ENCODE peak calls at places on chromosomes 4 and X, in seven cellular contexts. One of them, this sample, is unnamed.

GRCh38 chr4:158809611-158810486 is 41.0 kb downstream of the FNIP2 start:
- DNase-seq in cerebellum: no peak
- DNase-seq in astrocyte: peak
- DNase-seq in HT1080: peak
- DNase-seq in NCI-H146: no peak
- DNase-seq in mucosa of descending colon: peak
- DNase-seq in stromal cell of bone marrow: peak
- DNase-seq in this sample: no peak

GRCh38 chr4:169619518-169619957 is 840 bp upstream of the CLCN3 start:
- DNase-seq in cerebellum: peak
- DNase-seq in astrocyte: peak
- DNase-seq in HT1080: peak
- DNase-seq in NCI-H146: peak
- DNase-seq in mucosa of descending colon: peak
- DNase-seq in stromal cell of bone marrow: no peak
- DNase-seq in this sample: no peak

GRCh38 chrX:40646489-40647306 is 663 bp downstream of the CXorf38 start:
- DNase-seq in cerebellum: peak
- DNase-seq in astrocyte: no peak
- DNase-seq in HT1080: peak
- DNase-seq in NCI-H146: peak
- DNase-seq in mucosa of descending colon: peak
- DNase-seq in stromal cell of bone marrow: no peak
- DNase-seq in this sample: no peak

GRCh38 chrX:105458846-105459245 is 238.4 kb upstream of the TEX13A start:
- DNase-seq in cerebellum: no peak
- DNase-seq in astrocyte: no peak
- DNase-seq in HT1080: no peak
- DNase-seq in NCI-H146: no peak
- DNase-seq in mucosa of descending colon: no peak
- DNase-seq in stromal cell of bone marrow: no peak
- DNase-seq in this sample: no peak

GRCh38 chrX:48831136-48831908 is 4.1 kb downstream of the PCSK1N start:
- DNase-seq in cerebellum: no peak
- DNase-seq in astrocyte: no peak
- DNase-seq in HT1080: no peak
- DNase-seq in NCI-H146: no peak
- DNase-seq in mucosa of descending colon: no peak
- DNase-seq in stromal cell of bone marrow: no peak
- DNase-seq in this sample: no peak

GRCh38 chrX:56130436-56130835 is 101.7 kb upstream of the KLF8 start:
- DNase-seq in cerebellum: no peak
- DNase-seq in astrocyte: no peak
- DNase-seq in HT1080: no peak
- DNase-seq in NCI-H146: no peak
- DNase-seq in mucosa of descending colon: peak
- DNase-seq in stromal cell of bone marrow: no peak
- DNase-seq in this sample: no peak

GRCh38 chrX:426881-427280 is 40.2 kb upstream of the PPP2R3B start:
- DNase-seq in cerebellum: no peak
- DNase-seq in astrocyte: no peak
- DNase-seq in HT1080: no peak
- DNase-seq in NCI-H146: no peak
- DNase-seq in mucosa of descending colon: no peak
- DNase-seq in stromal cell of bone marrow: no peak
- DNase-seq in this sample: no peak

GRCh38 chrX:111854778-111855490 is 21.0 kb upstream of the TRPC5OS start:
- DNase-seq in cerebellum: no peak
- DNase-seq in astrocyte: no peak
- DNase-seq in HT1080: peak
- DNase-seq in NCI-H146: no peak
- DNase-seq in mucosa of descending colon: no peak
- DNase-seq in stromal cell of bone marrow: no peak
- DNase-seq in this sample: no peak

GRCh38 chr4:20137176-20137575 is 114.5 kb upstream of the SLIT2 start:
- DNase-seq in cerebellum: no peak
- DNase-seq in astrocyte: peak
- DNase-seq in HT1080: peak
- DNase-seq in NCI-H146: no peak
- DNase-seq in mucosa of descending colon: no peak
- DNase-seq in stromal cell of bone marrow: peak
- DNase-seq in this sample: no peak

GRCh38 chr4:98506462-98507132 is 151.8 kb downstream of the TSPAN5 start:
- DNase-seq in cerebellum: no peak
- DNase-seq in astrocyte: no peak
- DNase-seq in HT1080: no peak
- DNase-seq in NCI-H146: no peak
- DNase-seq in mucosa of descending colon: no peak
- DNase-seq in stromal cell of bone marrow: no peak
- DNase-seq in this sample: no peak

GRCh38 chr4:98260047-98260578 is 1.1 kb upstream of the RAP1GDS1 start:
- DNase-seq in cerebellum: peak
- DNase-seq in astrocyte: peak
- DNase-seq in HT1080: no peak
- DNase-seq in NCI-H146: peak
- DNase-seq in mucosa of descending colon: peak
- DNase-seq in stromal cell of bone marrow: peak
- DNase-seq in this sample: no peak

GRCh38 chr4:113064244-113064643 is 14.8 kb downstream of the ANK2 start:
- DNase-seq in cerebellum: no peak
- DNase-seq in astrocyte: no peak
- DNase-seq in HT1080: no peak
- DNase-seq in NCI-H146: peak
- DNase-seq in mucosa of descending colon: no peak
- DNase-seq in stromal cell of bone marrow: no peak
- DNase-seq in this sample: no peak

GRCh38 chrX:96846841-96847240 is 36.9 kb upstream of the RPA4 start:
- DNase-seq in cerebellum: no peak
- DNase-seq in astrocyte: no peak
- DNase-seq in HT1080: no peak
- DNase-seq in NCI-H146: no peak
- DNase-seq in mucosa of descending colon: no peak
- DNase-seq in stromal cell of bone marrow: no peak
- DNase-seq in this sample: no peak

GRCh38 chrX:110219920-110220319 is 98.0 kb downstream of the AMMECR1 start:
- DNase-seq in cerebellum: no peak
- DNase-seq in astrocyte: peak
- DNase-seq in HT1080: peak
- DNase-seq in NCI-H146: no peak
- DNase-seq in mucosa of descending colon: no peak
- DNase-seq in stromal cell of bone marrow: no peak
- DNase-seq in this sample: peak

GRCh38 chr4:41319553-41319952 is 62.8 kb downstream of the UCHL1 start:
- DNase-seq in cerebellum: no peak
- DNase-seq in astrocyte: peak
- DNase-seq in HT1080: peak
- DNase-seq in NCI-H146: no peak
- DNase-seq in mucosa of descending colon: no peak
- DNase-seq in stromal cell of bone marrow: no peak
- DNase-seq in this sample: no peak

GRCh38 chr4:82705881-82706280 is 92.7 kb downstream of the SCD5 start:
- DNase-seq in cerebellum: no peak
- DNase-seq in astrocyte: peak
- DNase-seq in HT1080: no peak
- DNase-seq in NCI-H146: no peak
- DNase-seq in mucosa of descending colon: no peak
- DNase-seq in stromal cell of bone marrow: no peak
- DNase-seq in this sample: no peak

GRCh38 chr4:109472343-109472761 is 38.7 kb downstream of the SEC24B start:
- DNase-seq in cerebellum: no peak
- DNase-seq in astrocyte: peak
- DNase-seq in HT1080: peak
- DNase-seq in NCI-H146: no peak
- DNase-seq in mucosa of descending colon: no peak
- DNase-seq in stromal cell of bone marrow: peak
- DNase-seq in this sample: no peak

GRCh38 chrX:153634832-153635231 is 12.2 kb upstream of the DUSP9 start:
- DNase-seq in cerebellum: no peak
- DNase-seq in astrocyte: no peak
- DNase-seq in HT1080: no peak
- DNase-seq in NCI-H146: no peak
- DNase-seq in mucosa of descending colon: no peak
- DNase-seq in stromal cell of bone marrow: no peak
- DNase-seq in this sample: no peak

GRCh38 chr4:7037425-7037824 is 5.7 kb upstream of the TADA2B start:
- DNase-seq in cerebellum: no peak
- DNase-seq in astrocyte: no peak
- DNase-seq in HT1080: no peak
- DNase-seq in NCI-H146: no peak
- DNase-seq in mucosa of descending colon: no peak
- DNase-seq in stromal cell of bone marrow: no peak
- DNase-seq in this sample: no peak

GRCh38 chrX:703466-704210 is 73.0 kb downstream of the SHOX start:
- DNase-seq in cerebellum: no peak
- DNase-seq in astrocyte: no peak
- DNase-seq in HT1080: no peak
- DNase-seq in NCI-H146: no peak
- DNase-seq in mucosa of descending colon: no peak
- DNase-seq in stromal cell of bone marrow: peak
- DNase-seq in this sample: no peak

GRCh38 chrX:31190221-31190975 is 118.6 kb upstream of the FTHL17 start:
- DNase-seq in cerebellum: no peak
- DNase-seq in astrocyte: no peak
- DNase-seq in HT1080: no peak
- DNase-seq in NCI-H146: no peak
- DNase-seq in mucosa of descending colon: no peak
- DNase-seq in stromal cell of bone marrow: no peak
- DNase-seq in this sample: no peak

GRCh38 chr4:10762541-10762940 is 78.0 kb upstream of the CLNK start:
- DNase-seq in cerebellum: no peak
- DNase-seq in astrocyte: peak
- DNase-seq in HT1080: peak
- DNase-seq in NCI-H146: peak
- DNase-seq in mucosa of descending colon: no peak
- DNase-seq in stromal cell of bone marrow: peak
- DNase-seq in this sample: peak

GRCh38 chr4:176883681-176884418 is 91.1 kb upstream of the VEGFC start:
- DNase-seq in cerebellum: no peak
- DNase-seq in astrocyte: peak
- DNase-seq in HT1080: peak
- DNase-seq in NCI-H146: no peak
- DNase-seq in mucosa of descending colon: no peak
- DNase-seq in stromal cell of bone marrow: peak
- DNase-seq in this sample: no peak

GRCh38 chr4:121252224-121252806 is 88.2 kb upstream of the TNIP3 start:
- DNase-seq in cerebellum: peak
- DNase-seq in astrocyte: peak
- DNase-seq in HT1080: peak
- DNase-seq in NCI-H146: peak
- DNase-seq in mucosa of descending colon: peak
- DNase-seq in stromal cell of bone marrow: peak
- DNase-seq in this sample: peak

GRCh38 chr4:5638316-5638715 is 70.0 kb downstream of the EVC2 start:
- DNase-seq in cerebellum: no peak
- DNase-seq in astrocyte: peak
- DNase-seq in HT1080: peak
- DNase-seq in NCI-H146: no peak
- DNase-seq in mucosa of descending colon: no peak
- DNase-seq in stromal cell of bone marrow: peak
- DNase-seq in this sample: no peak

GRCh38 chr4:74531952-74532794 is 87.2 kb downstream of the AREG start:
- DNase-seq in cerebellum: no peak
- DNase-seq in astrocyte: peak
- DNase-seq in HT1080: peak
- DNase-seq in NCI-H146: peak
- DNase-seq in mucosa of descending colon: peak
- DNase-seq in stromal cell of bone marrow: peak
- DNase-seq in this sample: peak

GRCh38 chrX:110402091-110402854 is 43.6 kb downstream of the RTL9 start:
- DNase-seq in cerebellum: no peak
- DNase-seq in astrocyte: peak
- DNase-seq in HT1080: peak
- DNase-seq in NCI-H146: no peak
- DNase-seq in mucosa of descending colon: no peak
- DNase-seq in stromal cell of bone marrow: no peak
- DNase-seq in this sample: no peak

GRCh38 chrX:153708415-153708814 is 15.8 kb downstream of the BCAP31 start:
- DNase-seq in cerebellum: no peak
- DNase-seq in astrocyte: peak
- DNase-seq in HT1080: peak
- DNase-seq in NCI-H146: peak
- DNase-seq in mucosa of descending colon: peak
- DNase-seq in stromal cell of bone marrow: peak
- DNase-seq in this sample: peak

GRCh38 chrX:135516376-135516775 is 4.1 kb upstream of the INTS6L start:
- DNase-seq in cerebellum: no peak
- DNase-seq in astrocyte: no peak
- DNase-seq in HT1080: no peak
- DNase-seq in NCI-H146: no peak
- DNase-seq in mucosa of descending colon: no peak
- DNase-seq in stromal cell of bone marrow: no peak
- DNase-seq in this sample: no peak

GRCh38 chr4:33071552-33071951 is 2351.4 kb downstream of the PCDH7 start:
- DNase-seq in cerebellum: no peak
- DNase-seq in astrocyte: peak
- DNase-seq in HT1080: no peak
- DNase-seq in NCI-H146: no peak
- DNase-seq in mucosa of descending colon: no peak
- DNase-seq in stromal cell of bone marrow: no peak
- DNase-seq in this sample: no peak

GRCh38 chr4:159483110-159483509 is 380.2 kb downstream of the RAPGEF2 start:
- DNase-seq in cerebellum: no peak
- DNase-seq in astrocyte: no peak
- DNase-seq in HT1080: no peak
- DNase-seq in NCI-H146: no peak
- DNase-seq in mucosa of descending colon: no peak
- DNase-seq in stromal cell of bone marrow: no peak
- DNase-seq in this sample: no peak

GRCh38 chr4:8315343-8316250 is 46.0 kb downstream of the HTRA3 start:
- DNase-seq in cerebellum: peak
- DNase-seq in astrocyte: peak
- DNase-seq in HT1080: peak
- DNase-seq in NCI-H146: peak
- DNase-seq in mucosa of descending colon: peak
- DNase-seq in stromal cell of bone marrow: peak
- DNase-seq in this sample: peak

GRCh38 chr4:67438975-67439374 is 106.3 kb downstream of the CENPC start:
- DNase-seq in cerebellum: no peak
- DNase-seq in astrocyte: no peak
- DNase-seq in HT1080: no peak
- DNase-seq in NCI-H146: no peak
- DNase-seq in mucosa of descending colon: no peak
- DNase-seq in stromal cell of bone marrow: no peak
- DNase-seq in this sample: no peak

GRCh38 chr4:67558493-67558892 is at the start of gene STAP1:
- DNase-seq in cerebellum: no peak
- DNase-seq in astrocyte: no peak
- DNase-seq in HT1080: no peak
- DNase-seq in NCI-H146: no peak
- DNase-seq in mucosa of descending colon: peak
- DNase-seq in stromal cell of bone marrow: no peak
- DNase-seq in this sample: no peak

GRCh38 chrX:39773923-39774803 is 323.6 kb downstream of the BCOR start:
- DNase-seq in cerebellum: no peak
- DNase-seq in astrocyte: peak
- DNase-seq in HT1080: no peak
- DNase-seq in NCI-H146: no peak
- DNase-seq in mucosa of descending colon: no peak
- DNase-seq in stromal cell of bone marrow: no peak
- DNase-seq in this sample: no peak

GRCh38 chr4:99712099-99712498 is 54.5 kb upstream of the C4orf54 start:
- DNase-seq in cerebellum: no peak
- DNase-seq in astrocyte: no peak
- DNase-seq in HT1080: no peak
- DNase-seq in NCI-H146: no peak
- DNase-seq in mucosa of descending colon: no peak
- DNase-seq in stromal cell of bone marrow: no peak
- DNase-seq in this sample: no peak

GRCh38 chr4:38739438-38739837 is 43.4 kb downstream of the TLR10 start:
- DNase-seq in cerebellum: no peak
- DNase-seq in astrocyte: no peak
- DNase-seq in HT1080: no peak
- DNase-seq in NCI-H146: no peak
- DNase-seq in mucosa of descending colon: no peak
- DNase-seq in stromal cell of bone marrow: no peak
- DNase-seq in this sample: no peak